ENCODE peak calls at places on chromosomes 13 and 19, in eight cellular contexts. One of them, this sample, is unnamed.

GRCh38 chr19:6464070-6464873 is at the start of gene CRB3:
- DNase-seq in Karpas-422: no peak
- DNase-seq in stimulated activated CD4-positive, alpha-beta T cell treated with anti-CD3 and anti-CD28 coated beads, Interleukin-1b, Interleukin-23, amount 100 ng/mL, for 24 hours: no peak
- DNase-seq in NCI-H1436 treated with DMSO at 0.1 percent for 48 hours: peak
- DNase-seq in upper lobe of right lung: peak
- DNase-seq in NCI-H748 treated with DMSO at 0.1 percent for 48 hours: no peak
- DNase-seq in nucleus accumbens: no peak
- DNase-seq in AG10803: no peak
- DNase-seq in this sample: no peak

GRCh38 chr13:98509271-98510155 is 67.4 kb downstream of the STK24 start:
- DNase-seq in Karpas-422: peak
- DNase-seq in AG10803: peak
- DNase-seq in upper lobe of right lung: peak
- DNase-seq in stimulated activated CD4-positive, alpha-beta T cell treated with anti-CD3 and anti-CD28 coated beads, Interleukin-1b, Interleukin-23, amount 100 ng/mL, for 24 hours: no peak
- DNase-seq in NCI-H1436 treated with DMSO at 0.1 percent for 48 hours: no peak
- DNase-seq in NCI-H748 treated with DMSO at 0.1 percent for 48 hours: no peak
- DNase-seq in nucleus accumbens: no peak
- DNase-seq in this sample: no peak

GRCh38 chr19:52935434-52935833 is 12.2 kb upstream of the ZNF888 start:
- DNase-seq in Karpas-422: no peak
- DNase-seq in NCI-H1436 treated with DMSO at 0.1 percent for 48 hours: no peak
- DNase-seq in NCI-H748 treated with DMSO at 0.1 percent for 48 hours: no peak
- DNase-seq in upper lobe of right lung: no peak
- DNase-seq in stimulated activated CD4-positive, alpha-beta T cell treated with anti-CD3 and anti-CD28 coated beads, Interleukin-1b, Interleukin-23, amount 100 ng/mL, for 24 hours: no peak
- DNase-seq in AG10803: no peak
- DNase-seq in nucleus accumbens: no peak
- DNase-seq in this sample: no peak

GRCh38 chr19:46426035-46426505 is 2.7 kb downstream of the PNMA8C start:
- DNase-seq in NCI-H748 treated with DMSO at 0.1 percent for 48 hours: no peak
- DNase-seq in stimulated activated CD4-positive, alpha-beta T cell treated with anti-CD3 and anti-CD28 coated beads, Interleukin-1b, Interleukin-23, amount 100 ng/mL, for 24 hours: no peak
- DNase-seq in NCI-H1436 treated with DMSO at 0.1 percent for 48 hours: no peak
- DNase-seq in nucleus accumbens: no peak
- DNase-seq in Karpas-422: no peak
- DNase-seq in AG10803: no peak
- DNase-seq in upper lobe of right lung: no peak
- DNase-seq in this sample: no peak

GRCh38 chr13:47087841-47088240 is 191.0 kb upstream of the HTR2A start:
- DNase-seq in nucleus accumbens: no peak
- DNase-seq in upper lobe of right lung: no peak
- DNase-seq in AG10803: peak
- DNase-seq in NCI-H748 treated with DMSO at 0.1 percent for 48 hours: no peak
- DNase-seq in Karpas-422: peak
- DNase-seq in NCI-H1436 treated with DMSO at 0.1 percent for 48 hours: no peak
- DNase-seq in stimulated activated CD4-positive, alpha-beta T cell treated with anti-CD3 and anti-CD28 coated beads, Interleukin-1b, Interleukin-23, amount 100 ng/mL, for 24 hours: no peak
- DNase-seq in this sample: no peak

GRCh38 chr19:372306-372890 is 27.8 kb upstream of the MIER2 start:
- DNase-seq in AG10803: peak
- DNase-seq in stimulated activated CD4-positive, alpha-beta T cell treated with anti-CD3 and anti-CD28 coated beads, Interleukin-1b, Interleukin-23, amount 100 ng/mL, for 24 hours: no peak
- DNase-seq in NCI-H1436 treated with DMSO at 0.1 percent for 48 hours: no peak
- DNase-seq in Karpas-422: peak
- DNase-seq in NCI-H748 treated with DMSO at 0.1 percent for 48 hours: no peak
- DNase-seq in upper lobe of right lung: peak
- DNase-seq in nucleus accumbens: no peak
- DNase-seq in this sample: no peak

GRCh38 chr19:16831531-16831930 is 2.3 kb downstream of the SIN3B start:
- DNase-seq in upper lobe of right lung: no peak
- DNase-seq in NCI-H748 treated with DMSO at 0.1 percent for 48 hours: no peak
- DNase-seq in AG10803: no peak
- DNase-seq in nucleus accumbens: no peak
- DNase-seq in stimulated activated CD4-positive, alpha-beta T cell treated with anti-CD3 and anti-CD28 coated beads, Interleukin-1b, Interleukin-23, amount 100 ng/mL, for 24 hours: no peak
- DNase-seq in Karpas-422: no peak
- DNase-seq in NCI-H1436 treated with DMSO at 0.1 percent for 48 hours: no peak
- DNase-seq in this sample: no peak

GRCh38 chr13:64591981-64592380 is 2638.2 kb downstream of the PCDH9 start:
- DNase-seq in Karpas-422: no peak
- DNase-seq in stimulated activated CD4-positive, alpha-beta T cell treated with anti-CD3 and anti-CD28 coated beads, Interleukin-1b, Interleukin-23, amount 100 ng/mL, for 24 hours: no peak
- DNase-seq in upper lobe of right lung: no peak
- DNase-seq in AG10803: peak
- DNase-seq in nucleus accumbens: no peak
- DNase-seq in NCI-H1436 treated with DMSO at 0.1 percent for 48 hours: no peak
- DNase-seq in NCI-H748 treated with DMSO at 0.1 percent for 48 hours: no peak
- DNase-seq in this sample: no peak

GRCh38 chr19:29620931-29621351 is 14.9 kb downstream of the POP4 start:
- DNase-seq in NCI-H748 treated with DMSO at 0.1 percent for 48 hours: no peak
- DNase-seq in nucleus accumbens: no peak
- DNase-seq in NCI-H1436 treated with DMSO at 0.1 percent for 48 hours: no peak
- DNase-seq in Karpas-422: no peak
- DNase-seq in stimulated activated CD4-positive, alpha-beta T cell treated with anti-CD3 and anti-CD28 coated beads, Interleukin-1b, Interleukin-23, amount 100 ng/mL, for 24 hours: no peak
- DNase-seq in upper lobe of right lung: no peak
- DNase-seq in AG10803: no peak
- DNase-seq in this sample: no peak